ENCODE peak calls at places on chromosomes 13 and 19, in nine cellular contexts. C, G, A, O, F, K, E, X and W are unnamed samples.
A peak's percentile ranks its signal among the peaks of the same experiment; 100 is the strongest.

GRCh38 chr13:34156841-34157365 is 339.0 kb downstream of the RFC3 start:
- DNase-seq in E (peak; percentile 97), X (peak; percentile 95), A (peak; percentile 97), G (peak; percentile 62), K (no peak), C (peak; percentile 92), F (peak; percentile 95), O (peak; percentile 22), W (peak; percentile 46)

GRCh38 chr13:99307247-99307646 is at the start of gene GPR183:
- DNase-seq in K (no peak), F (no peak), A (no peak), X (no peak), C (no peak), O (no peak), G (peak; percentile 68), E (peak; percentile 30), W (no peak)

GRCh38 chr13:111639994-111640393 is 319.6 kb downstream of the TEX29 start:
- DNase-seq in F (no peak), X (no peak), A (no peak), O (no peak), C (no peak), G (no peak), K (no peak), E (no peak), W (no peak)

GRCh38 chr13:63625869-63626268 is 2210.2 kb upstream of the PCDH20 start:
- DNase-seq in O (no peak), F (peak; percentile 23), K (no peak), A (peak; percentile 18), X (peak; percentile 6), C (no peak), E (peak; percentile 14), G (no peak), W (no peak)

GRCh38 chr13:21528616-21529015 is 69.5 kb upstream of the ZDHHC20 start:
- DNase-seq in G (no peak), K (no peak), F (no peak), C (no peak), O (no peak), A (peak; percentile 94), X (peak; percentile 57), E (no peak), W (no peak)

GRCh38 chr13:21176982-21177284 is 475 bp downstream of the MRPL57 start:
- DNase-seq in G (no peak), F (no peak), E (no peak), C (no peak), K (no peak), A (no peak), O (no peak), X (no peak), W (no peak)

GRCh38 chr13:97798836-97799235 is 154.6 kb upstream of the IPO5 start:
- DNase-seq in E (no peak), K (no peak), C (no peak), G (no peak), X (peak; percentile 32), F (no peak), A (no peak), O (no peak), W (no peak)

GRCh38 chr13:102779426-102780159 is 6.0 kb upstream of the TEX30 start:
- DNase-seq in C (no peak), A (no peak), X (peak; percentile 28), K (no peak), F (no peak), E (no peak), O (no peak), G (peak; percentile 7), W (no peak)

GRCh38 chr19:50232600-50232999 is 29.2 kb downstream of the MYH14 start:
- DNase-seq in O (no peak), X (no peak), F (no peak), A (no peak), G (no peak), C (no peak), E (no peak), K (no peak), W (no peak)

GRCh38 chr13:79405501-79405830 is 589 bp downstream of the RBM26 start:
- DNase-seq in K (no peak), E (no peak), O (no peak), A (no peak), G (peak; percentile 65), X (peak; percentile 24), C (no peak), F (peak; percentile 40), W (no peak)

GRCh38 chr13:46146898-46147297 is 35.1 kb downstream of the LCP1 start:
- DNase-seq in A (no peak), K (no peak), E (peak; percentile 16), C (no peak), G (no peak), X (peak; percentile 19), F (no peak), O (no peak), W (no peak)

GRCh38 chr19:38047048-38047435 is 140.0 kb downstream of the SIPA1L3 start:
- DNase-seq in A (no peak), O (no peak), C (no peak), G (no peak), X (peak; percentile 30), E (no peak), F (no peak), K (no peak), W (no peak)

GRCh38 chr19:14147797-14148605 is 11.6 kb upstream of the ASF1B start:
- DNase-seq in G (peak; percentile 79), E (peak; percentile 24), K (no peak), C (peak; percentile 36), A (peak; percentile 22), F (peak; percentile 44), X (peak; percentile 75), O (peak; percentile 72), W (peak; percentile 35)

GRCh38 chr19:50501568-50502475 is 9.2 kb downstream of the JOSD2 start:
- DNase-seq in C (no peak), O (peak; percentile 75), K (no peak), E (no peak), F (no peak), G (no peak), A (no peak), X (no peak), W (no peak)

GRCh38 chr13:107516517-107516916 is 698.8 kb downstream of the LIG4 start:
- DNase-seq in E (no peak), C (no peak), X (no peak), K (no peak), G (no peak), O (no peak), F (no peak), A (no peak), W (no peak)

GRCh38 chr19:40607311-40607871 is 6.2 kb downstream of the LTBP4 start:
- DNase-seq in K (no peak), G (no peak), O (no peak), E (no peak), A (no peak), C (no peak), F (peak; percentile 69), X (no peak), W (no peak)

GRCh38 chr19:10835754-10836477 is at the start of gene TMED1:
- DNase-seq in C (peak; percentile 99), E (peak; percentile 86), A (peak; percentile 95), F (peak; percentile 100), X (peak; percentile 99), K (peak; percentile 100), O (peak; percentile 99), G (peak; percentile 98), W (peak; percentile 99)
- TF ChIP-seq CTCF in C (peak; percentile 32), E (peak; percentile 26), A (peak; percentile 14), F (no peak), X (no peak), K (peak; percentile 58), O (peak; percentile 43), G (no peak), W (peak; percentile 13)

GRCh38 chr13:73544175-73544574 is 485.4 kb downstream of the KLF5 start:
- DNase-seq in X (peak; percentile 4), E (no peak), K (no peak), O (no peak), G (no peak), A (no peak), C (no peak), F (no peak), W (no peak)
- TF ChIP-seq CTCF in X (peak; percentile 12), E (peak; percentile 13), K (no peak), O (peak; percentile 10), G (no peak), A (no peak), C (no peak), F (peak; percentile 19), W (no peak)

DNA sequence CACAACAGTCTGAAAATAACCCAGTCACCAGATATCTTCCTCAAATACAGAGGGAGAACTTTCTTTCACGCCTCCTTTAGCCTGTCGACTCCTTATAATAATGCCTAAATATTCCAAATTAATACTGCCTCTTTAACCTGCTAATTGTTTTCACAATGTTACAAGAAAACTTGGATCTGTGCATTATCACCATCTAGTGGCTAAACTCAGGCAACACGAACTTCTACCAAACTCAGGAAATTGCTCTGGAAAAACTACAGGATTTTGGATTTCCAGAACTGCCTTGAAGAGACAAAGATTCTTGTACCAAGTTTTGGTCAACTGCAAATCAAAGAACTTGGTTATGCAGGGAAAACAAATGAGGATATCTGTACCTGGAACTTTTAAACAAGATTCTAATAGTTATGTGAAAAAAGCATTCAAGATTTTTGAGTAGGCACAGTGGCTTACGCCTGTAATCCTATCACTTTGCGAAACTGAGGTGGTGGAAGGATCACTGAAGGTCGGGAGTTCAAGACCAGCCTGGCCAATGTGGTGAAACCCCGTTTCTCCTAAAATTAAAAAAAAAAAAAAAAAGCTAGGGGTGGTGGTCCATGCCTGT is 10.8 kb downstream of the CLN5 start:
- DNase-seq in O (no peak), K (no peak), G (no peak), E (peak; percentile 55), F (peak; percentile 49), X (peak; percentile 65), A (no peak), C (peak; percentile 12), W (no peak)
- TF ChIP-seq CTCF in O (peak; percentile 71), K (peak; percentile 48), G (peak; percentile 30), E (peak; percentile 44), F (peak; percentile 55), X (peak; percentile 85), A (peak; percentile 85), C (peak; percentile 68), W (peak; percentile 77)

GRCh38 chr19:3590991-3591659 is 5.8 kb downstream of the GIPC3 start:
- DNase-seq in X (no peak), K (no peak), E (no peak), C (no peak), F (no peak), A (no peak), G (no peak), O (no peak), W (no peak)

GRCh38 chr19:3591876-3592613 is 6.8 kb downstream of the GIPC3 start:
- DNase-seq in F (no peak), A (no peak), G (no peak), C (no peak), X (no peak), E (no peak), K (no peak), O (no peak), W (no peak)

GRCh38 chr19:3589949-3590348 is 4.7 kb downstream of the GIPC3 start:
- DNase-seq in O (no peak), A (no peak), X (no peak), G (no peak), K (no peak), F (no peak), E (no peak), C (no peak), W (no peak)

GRCh38 chr19:3595521-3596061 is 10.3 kb downstream of the GIPC3 start:
- DNase-seq in X (no peak), C (no peak), A (no peak), O (no peak), K (no peak), F (no peak), E (no peak), G (no peak), W (no peak)

GRCh38 chr19:3593156-3593555 is 7.9 kb downstream of the GIPC3 start:
- DNase-seq in F (no peak), C (no peak), K (no peak), O (no peak), A (no peak), E (no peak), X (no peak), G (no peak), W (no peak)
- TF ChIP-seq CTCF in F (no peak), C (peak; percentile 2), K (no peak), O (no peak), A (no peak), E (no peak), X (no peak), G (no peak), W (no peak)